ENCODE peak calls at places on chromosomes 13 and 19, in four cellular contexts. One of them, this sample, is unnamed.
A peak's percentile ranks its signal among the peaks of the same experiment; 100 is the strongest.

GRCh38 chr13:25380741-25381324 is 9.1 kb downstream of the ATP8A2 start:
- DNase-seq in body of pancreas: no peak
- DNase-seq in CD8-positive, alpha-beta memory T cell: no peak
- DNase-seq in psoas muscle: no peak
- DNase-seq in this sample: no peak

GRCh38 chr19:33291623-33292534 is 10.5 kb downstream of the CEBPA start:
- DNase-seq in psoas muscle: no peak
- DNase-seq in CD8-positive, alpha-beta memory T cell: no peak
- DNase-seq in body of pancreas: no peak
- DNase-seq in this sample: no peak

GRCh38 chr19:58492265-58492664 is 16.1 kb downstream of the ZNF446 start:
- DNase-seq in CD8-positive, alpha-beta memory T cell: no peak
- DNase-seq in psoas muscle: no peak
- DNase-seq in body of pancreas: no peak
- DNase-seq in this sample: no peak

GRCh38 chr13:43346427-43346826 is 323.0 kb downstream of the DNAJC15 start:
- DNase-seq in psoas muscle: no peak
- DNase-seq in CD8-positive, alpha-beta memory T cell: no peak
- DNase-seq in body of pancreas: no peak
- DNase-seq in this sample: no peak

GRCh38 chr19:38679839-38680238 is 32.4 kb downstream of the ACTN4 start:
- DNase-seq in CD8-positive, alpha-beta memory T cell: no peak
- DNase-seq in body of pancreas: no peak
- DNase-seq in psoas muscle: no peak
- DNase-seq in this sample: no peak

GRCh38 chr19:10501971-10502523 is 1.1 kb downstream of the KEAP1 start:
- DNase-seq in psoas muscle: peak; percentile 83
- DNase-seq in body of pancreas: peak; percentile 99
- DNase-seq in CD8-positive, alpha-beta memory T cell: no peak
- DNase-seq in this sample: peak; percentile 75

GRCh38 chr13:97259787-97260641 is 37.9 kb downstream of the MBNL2 start:
- DNase-seq in body of pancreas: no peak
- DNase-seq in psoas muscle: peak; percentile 46
- DNase-seq in CD8-positive, alpha-beta memory T cell: no peak
- DNase-seq in this sample: no peak

GRCh38 chr19:771332-771785 is 20.4 kb downstream of the MISP start:
- DNase-seq in psoas muscle: no peak
- DNase-seq in body of pancreas: no peak
- DNase-seq in CD8-positive, alpha-beta memory T cell: no peak
- DNase-seq in this sample: no peak

DNA sequence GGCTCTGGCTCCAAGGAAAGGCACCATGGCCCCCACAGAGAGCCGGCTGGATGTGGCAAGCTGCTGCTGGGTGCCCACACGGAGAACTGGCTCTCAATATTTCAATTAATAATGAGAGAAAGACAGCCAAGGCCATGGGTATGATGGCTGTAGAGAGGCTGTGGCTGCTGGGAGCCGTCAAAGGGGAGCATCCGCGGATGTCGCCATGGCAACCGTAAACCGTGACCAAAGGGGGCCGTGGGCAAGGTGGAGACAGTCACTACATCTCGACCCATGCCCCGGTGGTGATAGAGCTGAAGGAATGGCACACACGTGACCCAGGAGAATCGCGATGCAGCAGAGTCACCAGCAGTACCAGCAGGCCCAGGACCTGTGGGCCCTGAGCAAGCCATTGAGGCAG is 9.6 kb downstream of the VSTM2B start:
- DNase-seq in psoas muscle: no peak
- DNase-seq in body of pancreas: no peak
- DNase-seq in CD8-positive, alpha-beta memory T cell: no peak
- DNase-seq in this sample: peak; percentile 31
- H3K27me3 ChIP-seq in psoas muscle: peaks cover 24% of the 10 kb centered on the region
- H3K27me3 ChIP-seq in body of pancreas: no peaks in the 10 kb centered on the region
- H3K27me3 ChIP-seq in CD8-positive, alpha-beta memory T cell: no peaks in the 10 kb centered on the region
- H3K27me3 ChIP-seq in this sample: no peaks in the 10 kb centered on the region

DNA sequence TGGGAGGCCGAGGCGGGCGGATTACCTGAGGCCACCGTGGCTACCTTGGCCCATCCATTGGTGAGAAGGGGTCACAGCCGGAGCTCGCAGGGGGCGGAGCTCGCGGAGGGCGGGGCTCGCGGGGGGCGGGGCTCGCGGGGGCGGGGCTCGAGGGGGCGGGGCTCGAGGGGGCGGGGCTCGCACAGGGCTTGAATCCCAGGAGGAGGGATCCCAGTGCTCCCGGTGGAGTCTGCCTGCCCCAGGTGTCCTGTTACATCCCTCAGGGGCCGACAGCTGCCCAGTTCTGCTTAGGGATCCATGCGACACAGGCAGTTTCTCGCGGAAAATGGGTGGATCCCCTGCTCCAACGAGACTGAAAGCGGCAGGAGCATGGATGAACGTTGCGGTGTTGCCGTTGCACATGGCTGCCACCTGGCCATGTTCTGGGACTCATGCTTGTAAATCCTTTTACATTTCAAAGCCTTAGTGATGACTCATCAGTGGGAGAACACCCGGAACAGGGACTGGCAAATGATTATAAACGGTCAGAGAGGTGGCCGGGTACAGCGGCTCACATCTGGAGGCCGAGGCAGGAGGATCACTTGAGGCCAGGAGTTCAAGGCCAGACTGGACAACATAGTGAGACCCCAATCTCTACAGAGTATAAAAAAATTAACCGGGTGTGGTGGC is 25.1 kb downstream of the TMPRSS9 start:
- DNase-seq in body of pancreas: peak; percentile 30
- DNase-seq in CD8-positive, alpha-beta memory T cell: no peak
- DNase-seq in psoas muscle: peak; percentile 27
- DNase-seq in this sample: no peak
- H3K4me3 ChIP-seq in body of pancreas: no peak overlapping the region
- H3K4me3 ChIP-seq in CD8-positive, alpha-beta memory T cell: no peak overlapping the region
- H3K4me3 ChIP-seq in psoas muscle: peak overlapping the region; percentile 18
- H3K4me3 ChIP-seq in this sample: no peak overlapping the region

DNA sequence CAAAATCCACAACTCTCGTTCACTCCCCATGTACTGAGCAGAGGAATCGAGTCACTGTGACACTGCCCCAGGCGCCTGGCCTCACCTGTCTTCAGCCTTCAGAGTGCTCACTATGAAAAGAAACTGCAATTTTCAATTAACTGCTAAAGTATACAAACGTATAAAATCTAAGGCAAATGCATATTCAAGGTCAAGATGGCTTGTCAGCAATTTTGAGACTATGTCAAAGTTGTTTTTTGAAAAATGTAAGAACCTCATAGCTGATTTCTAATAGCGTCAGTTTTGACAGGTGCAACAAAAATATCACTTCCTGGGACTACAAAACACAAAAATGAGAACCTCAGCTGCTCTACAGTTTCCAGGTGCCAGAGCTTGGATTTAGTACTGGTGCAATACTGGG is 31.4 kb downstream of the TUBGCP3 start:
- DNase-seq in body of pancreas: no peak
- DNase-seq in CD8-positive, alpha-beta memory T cell: no peak
- DNase-seq in psoas muscle: no peak
- DNase-seq in this sample: no peak
- H3K27ac ChIP-seq in body of pancreas: no peak overlapping the region
- H3K27ac ChIP-seq in CD8-positive, alpha-beta memory T cell: no peak overlapping the region
- H3K27ac ChIP-seq in psoas muscle: no peak overlapping the region
- H3K27ac ChIP-seq in this sample: no peak overlapping the region

DNA sequence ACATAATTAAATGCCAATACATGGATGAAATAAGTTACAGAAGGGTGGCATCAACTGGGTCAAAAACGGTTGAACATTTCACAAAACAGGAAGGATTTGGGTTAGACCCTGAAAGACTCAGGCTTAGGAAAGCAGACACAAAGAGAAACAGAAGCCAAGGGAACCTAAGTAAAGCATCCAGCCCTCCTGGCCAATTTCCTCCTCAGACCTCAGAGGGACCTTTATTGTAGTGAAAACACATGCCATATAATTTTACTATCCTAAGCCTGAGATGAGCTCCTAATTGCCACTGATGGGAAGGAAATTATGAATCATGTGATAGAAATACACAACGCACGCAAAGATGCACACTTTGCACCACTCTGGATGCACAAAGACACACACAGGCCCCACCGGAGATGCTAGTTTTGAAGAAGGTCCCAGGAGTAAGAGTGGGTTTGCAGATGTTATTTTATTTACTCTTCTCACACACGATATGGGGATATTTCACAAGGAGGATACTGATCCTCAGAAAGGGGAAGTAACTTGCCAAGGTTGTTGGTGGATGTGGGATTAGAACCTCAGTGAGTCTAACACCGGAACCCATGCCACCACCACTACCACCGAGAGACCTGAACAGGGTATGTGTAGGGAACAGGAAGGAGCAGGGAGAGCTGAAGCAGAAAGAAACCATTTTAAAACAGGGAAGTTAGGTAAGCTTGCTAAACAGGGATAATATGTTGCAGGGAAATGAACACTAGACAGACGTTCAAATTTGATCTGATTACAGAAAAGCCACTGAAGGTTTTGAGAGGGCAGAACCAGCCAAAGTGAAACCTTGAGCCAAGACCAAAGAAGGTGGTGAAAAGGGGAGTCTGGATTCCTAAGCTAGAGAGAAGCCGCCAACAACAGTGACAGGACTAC is 11.8 kb upstream of the CEACAM3 start:
- DNase-seq in CD8-positive, alpha-beta memory T cell: no peak
- DNase-seq in body of pancreas: no peak
- DNase-seq in psoas muscle: no peak
- DNase-seq in this sample: no peak
- H3K27me3 ChIP-seq in CD8-positive, alpha-beta memory T cell: peaks cover 8% of the 10 kb centered on the region
- H3K27me3 ChIP-seq in body of pancreas: no peaks in the 10 kb centered on the region
- H3K27me3 ChIP-seq in psoas muscle: no peaks in the 10 kb centered on the region
- H3K27me3 ChIP-seq in this sample: peaks cover 77% of the 10 kb centered on the region

GRCh38 chr13:77729502-77730221 is 32.2 kb downstream of the SLAIN1 start:
- DNase-seq in body of pancreas: no peak
- DNase-seq in psoas muscle: no peak
- DNase-seq in CD8-positive, alpha-beta memory T cell: no peak
- DNase-seq in this sample: no peak

GRCh38 chr13:77728265-77728966 is 30.9 kb downstream of the SLAIN1 start:
- DNase-seq in psoas muscle: no peak
- DNase-seq in CD8-positive, alpha-beta memory T cell: no peak
- DNase-seq in body of pancreas: no peak
- DNase-seq in this sample: no peak

GRCh38 chr13:77732287-77732686 is 34.8 kb downstream of the SLAIN1 start:
- DNase-seq in psoas muscle: no peak
- DNase-seq in body of pancreas: no peak
- DNase-seq in CD8-positive, alpha-beta memory T cell: no peak
- DNase-seq in this sample: no peak

GRCh38 chr13:77737583-77738200 is 40.2 kb downstream of the SLAIN1 start:
- DNase-seq in CD8-positive, alpha-beta memory T cell: no peak
- DNase-seq in body of pancreas: no peak
- DNase-seq in psoas muscle: no peak
- DNase-seq in this sample: no peak

DNA sequence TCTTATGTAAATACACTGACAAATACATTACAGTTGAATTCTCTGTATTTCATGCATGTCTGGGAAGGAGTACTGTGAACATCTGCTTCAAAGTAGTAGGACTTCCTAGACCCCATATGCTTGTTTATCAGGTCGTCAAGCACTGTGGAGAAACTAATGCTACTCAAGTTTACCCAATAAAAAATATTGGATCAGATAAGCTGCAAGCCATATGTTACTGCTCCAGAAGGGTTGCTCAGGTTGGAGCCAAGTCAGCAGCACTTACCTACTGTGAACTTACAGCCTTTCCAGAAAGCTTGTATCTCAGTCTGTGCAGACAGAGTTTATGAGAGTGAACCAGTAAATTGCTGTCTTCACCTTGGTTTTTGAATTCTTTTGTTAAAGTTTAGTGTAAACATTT is 36.2 kb downstream of the SLAIN1 start:
- DNase-seq in psoas muscle: no peak
- DNase-seq in CD8-positive, alpha-beta memory T cell: no peak
- DNase-seq in body of pancreas: no peak
- DNase-seq in this sample: no peak
- H3K4me3 ChIP-seq in psoas muscle: no peak overlapping the region
- H3K4me3 ChIP-seq in CD8-positive, alpha-beta memory T cell: no peak overlapping the region
- H3K4me3 ChIP-seq in body of pancreas: no peak overlapping the region
- H3K4me3 ChIP-seq in this sample: no peak overlapping the region

GRCh38 chr13:30796833-30797601 is 61.7 kb downstream of the ALOX5AP start:
- DNase-seq in CD8-positive, alpha-beta memory T cell: no peak
- DNase-seq in psoas muscle: no peak
- DNase-seq in body of pancreas: no peak
- DNase-seq in this sample: no peak

GRCh38 chr13:30800107-30800506 is 64.8 kb downstream of the ALOX5AP start:
- DNase-seq in CD8-positive, alpha-beta memory T cell: no peak
- DNase-seq in body of pancreas: no peak
- DNase-seq in psoas muscle: no peak
- DNase-seq in this sample: no peak

GRCh38 chr13:30797847-30798246 is 62.5 kb downstream of the ALOX5AP start:
- DNase-seq in CD8-positive, alpha-beta memory T cell: no peak
- DNase-seq in psoas muscle: no peak
- DNase-seq in body of pancreas: no peak
- DNase-seq in this sample: no peak

GRCh38 chr13:30798776-30799625 is 63.7 kb downstream of the ALOX5AP start:
- DNase-seq in psoas muscle: no peak
- DNase-seq in CD8-positive, alpha-beta memory T cell: no peak
- DNase-seq in body of pancreas: no peak
- DNase-seq in this sample: no peak

DNA sequence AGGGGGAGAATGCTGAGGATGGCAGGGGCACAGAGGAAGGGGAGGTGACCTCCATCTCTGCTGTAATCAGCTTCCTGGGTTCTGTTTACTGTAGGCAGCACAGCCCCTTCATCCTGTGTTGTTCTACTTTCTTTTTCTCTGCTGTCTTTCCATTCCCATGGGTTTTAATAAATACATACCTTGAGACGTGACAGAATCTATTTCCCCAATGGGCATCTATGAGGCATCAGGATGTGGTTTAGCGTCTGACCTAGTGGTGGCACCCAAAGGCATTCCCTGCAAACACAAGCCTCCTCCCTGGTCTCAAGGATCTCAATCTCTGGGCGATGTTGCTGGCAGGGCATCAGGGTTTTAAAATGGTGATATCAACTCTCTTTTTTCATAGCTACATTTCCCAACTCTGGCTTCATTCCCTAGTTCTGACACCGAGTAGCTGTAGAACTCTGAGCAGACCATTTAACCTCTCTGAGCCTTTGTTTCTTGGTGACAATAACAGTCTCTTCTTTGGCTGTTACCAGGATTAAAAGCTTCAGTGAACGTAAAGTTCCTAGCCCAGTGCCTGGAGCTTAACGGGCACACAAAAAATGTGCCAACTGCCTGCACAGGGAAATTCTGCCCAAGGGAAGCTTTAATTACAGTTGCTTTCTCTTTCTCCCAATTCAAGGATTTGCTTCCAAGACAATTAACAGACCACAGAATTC is 60.9 kb downstream of the ALOX5AP start:
- DNase-seq in CD8-positive, alpha-beta memory T cell: no peak
- DNase-seq in psoas muscle: no peak
- DNase-seq in body of pancreas: no peak
- DNase-seq in this sample: no peak
- H3K27ac ChIP-seq in CD8-positive, alpha-beta memory T cell: no peak overlapping the region
- H3K27ac ChIP-seq in psoas muscle: no peak overlapping the region
- H3K27ac ChIP-seq in body of pancreas: no peak overlapping the region
- H3K27ac ChIP-seq in this sample: no peak overlapping the region

GRCh38 chr13:112957295-112957677 is 11.7 kb upstream of the MCF2L start:
- DNase-seq in psoas muscle: no peak
- DNase-seq in body of pancreas: no peak
- DNase-seq in CD8-positive, alpha-beta memory T cell: no peak
- DNase-seq in this sample: peak; percentile 22
- H3K27me3 ChIP-seq in psoas muscle: no peaks in the 10 kb centered on the region
- H3K27me3 ChIP-seq in body of pancreas: no peaks in the 10 kb centered on the region
- H3K27me3 ChIP-seq in CD8-positive, alpha-beta memory T cell: no peaks in the 10 kb centered on the region
- H3K27me3 ChIP-seq in this sample: no peaks in the 10 kb centered on the region

This sample was measured in dorsolateral prefrontal cortex.